ENCODE peak calls at places on chromosomes 12 and 14, in six cellular contexts. F, E, Y, S, A and X are unnamed samples.

GRCh38 chr14:88437659-88438058 is 52.2 kb downstream of the SPATA7 start:
- DNase-seq in F (no peak), E (no peak), Y (peak), S (no peak), A (no peak), X (no peak)

GRCh38 chr14:22847661-22848341 is 11.4 kb downstream of the MMP14 start:
- DNase-seq in F (no peak), E (no peak), Y (no peak), S (no peak), A (no peak), X (no peak)

GRCh38 chr12:125882141-125882540 is 816.9 kb downstream of the AACS start:
- DNase-seq in F (no peak), E (no peak), Y (no peak), S (no peak), A (no peak), X (no peak)

GRCh38 chr14:52922656-52923055 is 28.2 kb downstream of the FERMT2 start:
- DNase-seq in F (no peak), E (no peak), Y (no peak), S (no peak), A (no peak), X (no peak)

GRCh38 chr12:116236148-116236731 is 41.3 kb downstream of the MED13L start:
- DNase-seq in F (no peak), E (no peak), Y (peak), S (peak), A (no peak), X (no peak)

GRCh38 chr14:86646688-86647687 is 1117.0 kb downstream of the FLRT2 start:
- DNase-seq in F (no peak), E (no peak), Y (peak), S (no peak), A (no peak), X (no peak)

GRCh38 chr12:123828120-123828519 is 66.0 kb downstream of the DNAH10 start:
- DNase-seq in F (no peak), E (no peak), Y (no peak), S (no peak), A (no peak), X (no peak)

GRCh38 chr12:49126852-49127763 is 4.1 kb downstream of the TUBA1B start:
- DNase-seq in F (no peak), E (no peak), Y (no peak), S (no peak), A (peak), X (no peak)

GRCh38 chr14:20494935-20495766 is 10.2 kb upstream of the RNASE10 start:
- DNase-seq in F (no peak), E (peak), Y (peak), S (no peak), A (no peak), X (no peak)

GRCh38 chr12:981176-981828 is 9.7 kb upstream of the ERC1 start:
- DNase-seq in F (no peak), E (no peak), Y (peak), S (no peak), A (no peak), X (no peak)

GRCh38 chr12:65943388-65944137 is 119.3 kb downstream of the HMGA2 start:
- DNase-seq in F (no peak), E (no peak), Y (no peak), S (no peak), A (no peak), X (no peak)

GRCh38 chr14:104144911-104145825 is 6.8 kb downstream of the KIF26A start:
- DNase-seq in F (peak), E (no peak), Y (no peak), S (no peak), A (no peak), X (no peak)

GRCh38 chr12:78118036-78118435 is 287.3 kb downstream of the NAV3 start:
- DNase-seq in F (no peak), E (no peak), Y (no peak), S (no peak), A (no peak), X (no peak)

GRCh38 chr14:96239759-96240158 is 16.3 kb upstream of the BDKRB1 start:
- DNase-seq in F (no peak), E (no peak), Y (no peak), S (no peak), A (no peak), X (no peak)

GRCh38 chr14:40987481-40987880 is 619.2 kb upstream of the LRFN5 start:
- DNase-seq in F (no peak), E (no peak), Y (no peak), S (no peak), A (no peak), X (no peak)

GRCh38 chr14:105346880-105347586 is 32.5 kb downstream of the PACS2 start:
- DNase-seq in F (no peak), E (no peak), Y (no peak), S (no peak), A (no peak), X (no peak)

GRCh38 chr12:51631591-51631990 is 40.6 kb downstream of the SCN8A start:
- DNase-seq in F (no peak), E (peak), Y (peak), S (no peak), A (no peak), X (no peak)

GRCh38 chr14:36423430-36423829 is 96.6 kb downstream of the NKX2-1 start:
- DNase-seq in F (no peak), E (no peak), Y (no peak), S (no peak), A (no peak), X (no peak)

GRCh38 chr12:64080319-64081008 is 141.6 kb downstream of the KICS2 start:
- DNase-seq in F (no peak), E (peak), Y (peak), S (no peak), A (no peak), X (peak)

GRCh38 chr12:96698965-96699364 is 208.1 kb upstream of the NEDD1 start:
- DNase-seq in F (no peak), E (no peak), Y (no peak), S (no peak), A (no peak), X (no peak)

GRCh38 chr12:31843399-31844095 is 114.7 kb upstream of the AMN1 start:
- DNase-seq in F (no peak), E (no peak), Y (no peak), S (no peak), A (no peak), X (no peak)